ENCODE peak calls at places on chromosomes 16 and 17, in nine cellular contexts. S, P, L, R, B, E, Q, U and Y are unnamed samples.

GRCh38 chr16:84481051-84481735 is 23.3 kb downstream of the MEAK7 start:
- DNase-seq in S (no peak), Q (peak), R (no peak), B (no peak), E (peak), U (no peak), P (no peak), L (no peak), Y (no peak)

GRCh38 chr17:60134396-60135159 is 15.2 kb upstream of the CA4 start:
- DNase-seq in E (peak), L (peak), P (peak), S (no peak), U (no peak), Q (peak), B (no peak), R (no peak), Y (no peak)

GRCh38 chr17:64418506-64419339 is 28.1 kb upstream of the PECAM1 start:
- DNase-seq in B (peak), U (no peak), L (peak), S (no peak), E (peak), R (no peak), Q (no peak), P (peak), Y (no peak)

GRCh38 chr16:29900102-29900887 is at the start of gene ASPHD1:
- DNase-seq in R (peak), B (peak), L (peak), E (peak), Q (peak), U (no peak), P (peak), S (peak), Y (no peak)

GRCh38 chr17:4516740-4517139 is 18.1 kb downstream of the SPNS2 start:
- DNase-seq in P (no peak), E (no peak), Q (no peak), B (no peak), R (no peak), L (no peak), U (no peak), S (no peak), Y (no peak)

GRCh38 chr16:11211061-11211976 is 44.7 kb downstream of the SOCS1 start:
- DNase-seq in U (no peak), R (no peak), P (no peak), Q (no peak), S (no peak), B (no peak), E (no peak), L (no peak), Y (no peak)

GRCh38 chr17:82338858-82339633 is 5.5 kb upstream of the SECTM1 start:
- DNase-seq in E (no peak), L (peak), B (peak), S (no peak), U (no peak), P (peak), R (peak), Q (peak), Y (peak)

GRCh38 chr17:35210741-35211140 is 16.5 kb upstream of the SLC35G3 start:
- DNase-seq in S (no peak), Q (no peak), U (no peak), E (no peak), B (no peak), L (no peak), R (no peak), P (no peak), Y (no peak)

GRCh38 chr17:66779186-66779585 is 55.7 kb upstream of the CACNG5 start:
- DNase-seq in U (no peak), B (no peak), Q (no peak), E (no peak), R (no peak), P (no peak), S (no peak), L (no peak), Y (no peak)

GRCh38 chr16:65071371-65072311 is 50.2 kb downstream of the CDH11 start:
- DNase-seq in B (no peak), S (peak), Q (no peak), P (peak), E (no peak), R (peak), L (no peak), U (no peak), Y (peak)

GRCh38 chr17:1712271-1712670 is 2.1 kb upstream of the TLCD2 start:
- DNase-seq in B (no peak), Q (no peak), R (no peak), L (no peak), U (no peak), E (no peak), S (no peak), P (no peak), Y (no peak)

GRCh38 chr16:4661661-4662060 is 31.7 kb upstream of the NUDT16L1 start:
- DNase-seq in P (no peak), R (no peak), E (no peak), U (no peak), L (no peak), Q (peak), S (no peak), B (no peak), Y (no peak)

GRCh38 chr16:67248401-67249177 is at the start of gene SLC9A5:
- DNase-seq in B (no peak), R (no peak), Q (no peak), U (no peak), S (no peak), P (peak), E (peak), L (peak), Y (no peak)

GRCh38 chr16:67246081-67246944 is 968 bp downstream of the FHOD1 start:
- DNase-seq in S (no peak), Q (peak), L (peak), P (peak), B (peak), R (peak), E (peak), U (no peak), Y (peak)

GRCh38 chr16:67247698-67248400 is 568 bp upstream of the FHOD1 start:
- DNase-seq in R (no peak), P (no peak), L (no peak), E (peak), S (no peak), Q (no peak), B (no peak), U (no peak), Y (no peak)

GRCh38 chr16:67245674-67246080 is 1.6 kb downstream of the FHOD1 start:
- DNase-seq in R (no peak), E (no peak), S (no peak), P (no peak), U (no peak), L (no peak), B (no peak), Q (no peak), Y (no peak)

DNA sequence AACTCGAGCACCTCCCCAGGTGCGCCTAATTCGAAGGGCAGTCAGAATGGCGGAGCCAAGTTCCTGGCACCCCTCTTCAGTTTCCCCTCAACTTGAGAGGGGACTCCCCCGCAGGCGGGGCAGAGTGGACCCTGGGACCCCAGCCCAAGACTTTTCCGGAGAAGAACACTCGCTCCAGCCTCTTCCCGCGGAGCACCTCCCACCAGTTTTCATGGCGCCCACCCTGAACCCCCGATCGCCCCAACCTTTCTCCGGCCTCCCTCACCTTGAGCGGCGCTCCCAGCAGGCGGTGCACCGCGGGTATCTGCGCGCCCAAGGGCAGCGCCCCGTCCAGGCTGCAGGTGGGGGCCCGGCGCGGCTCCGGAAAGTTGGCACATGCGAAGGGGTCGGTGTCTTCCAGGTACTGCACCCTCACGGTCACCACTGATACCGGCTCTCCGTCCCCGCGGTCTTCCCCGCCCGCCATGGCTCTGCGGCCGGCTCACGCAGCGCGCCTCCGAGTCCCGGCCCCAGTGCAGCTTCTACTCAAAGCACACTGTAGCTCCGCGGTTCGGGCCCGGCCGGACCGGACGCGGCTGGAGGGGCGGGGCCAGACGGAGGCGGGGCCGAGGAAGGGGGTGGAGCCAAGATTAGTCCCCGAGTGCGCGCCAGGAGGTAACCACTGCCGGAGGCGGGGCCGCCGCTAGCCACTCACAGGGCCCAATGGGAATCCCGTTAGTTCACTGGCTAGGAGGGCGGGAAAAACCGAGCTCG is at the start of gene FHOD1:
- DNase-seq in L (peak), S (peak), E (peak), B (peak), Q (peak), R (peak), P (peak), U (peak), Y (peak)
- TF ChIP-seq POLR2A in L (peak), S (peak), E (peak), B (peak), Q (peak), R (peak), P (peak), U (peak), Y (peak)

DNA sequence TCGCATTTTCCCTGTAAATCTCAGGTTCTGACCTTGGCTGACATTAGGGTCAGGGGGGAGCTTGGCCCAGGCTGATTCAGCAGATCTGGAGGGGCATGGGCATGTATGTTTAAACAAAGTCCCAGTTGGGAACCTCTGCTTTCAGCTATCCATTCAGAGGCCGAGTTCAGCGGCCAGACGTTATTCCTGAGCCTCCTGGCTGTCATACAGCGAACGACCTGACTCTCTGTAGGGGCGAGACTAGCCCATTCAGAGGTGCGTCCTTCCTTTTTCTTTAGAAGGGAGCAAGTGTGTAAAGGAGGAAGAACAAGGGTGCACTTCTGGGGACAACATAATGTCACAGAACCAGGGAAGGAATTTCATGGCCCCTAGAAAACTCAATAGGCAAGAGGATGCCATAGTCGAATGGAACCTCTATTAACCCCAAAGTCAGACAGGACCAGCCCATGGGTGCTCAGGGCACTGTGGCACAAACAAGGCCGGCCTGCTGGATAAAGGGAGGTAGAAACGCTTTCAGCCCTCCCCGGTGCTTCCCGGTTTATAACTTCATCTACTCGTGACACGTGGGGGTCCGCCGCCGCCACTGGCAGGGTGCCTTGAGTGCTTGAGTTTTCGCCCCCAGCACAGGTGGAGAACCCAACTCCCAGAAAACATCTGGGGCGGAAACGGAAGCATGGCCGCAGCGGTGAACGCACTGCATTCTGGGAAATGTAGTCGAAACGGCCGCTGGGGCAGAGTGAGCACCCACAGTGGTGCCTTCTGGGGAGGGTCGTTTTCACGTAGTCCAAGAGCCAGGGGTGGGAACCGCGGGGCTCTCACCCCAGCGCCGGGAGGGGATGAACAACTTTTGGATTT is 33.2 kb upstream of the PLCG2 start:
- DNase-seq in B (peak), P (peak), L (peak), U (no peak), S (no peak), E (peak), R (peak), Q (peak), Y (peak)
- TF ChIP-seq CTCF in B (no peak), P (no peak), L (no peak), U (no peak), S (no peak), E (no peak), R (no peak), Q (no peak), Y (no peak)

GRCh38 chr17:40791116-40791515 is 8.6 kb downstream of the KRT28 start:
- DNase-seq in B (no peak), S (no peak), L (no peak), U (no peak), R (no peak), E (no peak), P (no peak), Q (no peak), Y (no peak)
- TF ChIP-seq EP300 in B (no peak), S (peak), L (no peak), U (no peak), R (no peak), E (no peak), P (no peak), Q (no peak), Y (no peak)

GRCh38 chr17:81043725-81044427 is 8.9 kb downstream of the BAIAP2 start:
- DNase-seq in L (no peak), P (no peak), R (no peak), S (no peak), B (peak), U (no peak), E (no peak), Q (peak), Y (no peak)

GRCh38 chr17:81045590-81046095 is 10.7 kb downstream of the BAIAP2 start:
- DNase-seq in U (no peak), L (no peak), P (no peak), B (no peak), E (no peak), Q (no peak), S (no peak), R (no peak), Y (no peak)

GRCh38 chr17:81043319-81043724 is 8.4 kb downstream of the BAIAP2 start:
- DNase-seq in E (no peak), U (no peak), L (no peak), B (no peak), P (no peak), R (no peak), Q (no peak), S (no peak), Y (no peak)

GRCh38 chr17:81044764-81045589 is 10.0 kb downstream of the BAIAP2 start:
- DNase-seq in Q (peak), U (no peak), R (peak), L (peak), P (peak), S (peak), B (no peak), E (no peak), Y (peak)

DNA sequence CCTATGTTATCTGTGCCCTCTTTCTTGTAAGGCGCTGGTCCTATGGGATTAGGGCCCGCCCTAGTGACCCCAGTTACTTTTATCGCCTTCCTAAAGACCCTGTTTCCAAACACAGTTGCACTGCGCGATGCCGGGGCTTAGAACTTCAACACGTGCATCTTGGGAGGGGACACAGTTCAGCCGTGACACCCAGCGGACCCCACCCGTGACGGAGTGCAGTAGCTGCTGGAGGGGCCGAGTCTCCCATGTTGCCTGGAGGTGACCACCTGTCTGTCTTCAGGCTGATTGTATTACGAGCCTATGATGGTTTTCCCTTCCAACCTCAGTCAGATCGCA is 9.4 kb downstream of the BAIAP2 start:
- DNase-seq in L (no peak), P (no peak), E (no peak), Q (no peak), R (no peak), B (no peak), U (no peak), S (no peak), Y (no peak)
- TF ChIP-seq POLR2A in L (no peak), P (no peak), E (no peak), Q (no peak), R (no peak), B (no peak), U (no peak), S (no peak), Y (no peak)

GRCh38 chr17:80992077-80992947 is 671 bp downstream of the CHMP6 start:
- DNase-seq in U (no peak), P (no peak), Q (no peak), B (no peak), S (no peak), E (no peak), L (no peak), R (peak), Y (peak)

GRCh38 chr17:80992948-80993624 is 1.4 kb downstream of the CHMP6 start:
- DNase-seq in Q (no peak), S (no peak), L (no peak), B (no peak), P (no peak), E (no peak), U (no peak), R (peak), Y (no peak)

GRCh38 chr17:80989586-80989913 is 2.1 kb upstream of the CHMP6 start:
- DNase-seq in Q (no peak), S (no peak), B (no peak), L (no peak), R (no peak), E (no peak), P (no peak), U (no peak), Y (no peak)

GRCh38 chr17:80991645-80992076 is at the start of gene CHMP6:
- DNase-seq in Q (peak), E (peak), L (peak), P (peak), R (peak), S (peak), B (peak), U (no peak), Y (peak)

DNA sequence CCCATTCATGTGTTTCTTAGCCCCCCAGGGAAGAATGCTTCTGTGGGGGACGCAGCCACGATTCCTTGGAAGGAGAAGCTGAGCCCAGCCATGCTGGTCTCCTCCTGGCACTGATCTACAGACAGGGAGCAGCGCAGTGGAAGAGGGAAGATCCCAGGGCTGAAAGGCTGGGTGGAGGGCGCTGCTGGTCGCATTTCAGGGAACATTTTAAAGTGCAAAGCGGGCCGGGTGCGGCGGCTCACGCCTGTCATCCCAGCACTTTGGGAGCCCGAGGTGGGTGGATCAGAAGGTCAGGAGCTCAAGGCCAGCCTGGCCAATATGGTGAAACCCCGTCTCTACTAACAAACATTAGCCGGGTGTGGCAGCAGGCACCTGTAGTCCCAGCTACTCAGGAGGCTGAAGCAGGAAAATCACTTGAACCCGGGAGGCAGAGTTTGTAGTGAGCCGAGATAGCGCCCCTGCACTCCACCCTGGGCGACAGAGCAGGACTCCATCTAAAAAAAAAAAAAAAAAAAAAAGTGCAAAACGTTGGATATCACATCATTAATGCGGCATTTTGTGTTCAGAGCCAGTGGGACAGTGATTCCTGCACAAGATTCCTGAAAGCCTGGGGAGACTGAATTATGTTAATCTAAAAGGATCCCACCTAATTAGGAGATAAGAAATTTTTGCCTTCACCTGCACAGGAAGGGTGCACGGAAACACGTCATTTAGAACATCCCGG is 558 bp upstream of the CHMP6 start:
- DNase-seq in Q (no peak), S (no peak), U (no peak), B (no peak), E (no peak), R (peak), L (no peak), P (no peak), Y (no peak)
- TF ChIP-seq CTCF in Q (no peak), S (no peak), U (no peak), B (no peak), E (no peak), R (no peak), L (no peak), P (no peak), Y (no peak)

DNA sequence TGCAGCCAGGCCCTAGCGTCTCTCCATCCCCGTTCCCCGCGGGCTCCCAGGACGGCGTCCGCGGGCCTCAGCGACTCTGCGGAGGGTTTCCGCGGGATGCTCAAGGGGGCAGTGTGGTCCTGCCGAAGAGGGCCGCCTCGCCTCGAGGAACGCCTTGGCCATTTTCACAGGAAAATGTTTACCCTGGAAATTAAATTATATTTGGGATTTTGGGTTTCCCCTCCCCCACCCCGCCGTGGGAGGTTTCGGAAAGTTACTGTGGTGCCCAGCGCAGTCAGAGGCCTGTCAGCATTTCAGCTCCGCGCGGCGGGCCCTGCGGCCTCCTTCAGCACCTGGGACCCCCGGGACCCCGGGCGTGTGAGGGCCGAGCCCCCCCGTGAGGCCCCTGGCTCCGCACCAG is 94.5 kb downstream of the PCTP start:
- DNase-seq in L (no peak), S (peak), Q (peak), E (peak), B (peak), R (peak), U (no peak), P (peak), Y (peak)
- TF ChIP-seq EP300 in L (no peak), S (peak), Q (no peak), E (no peak), B (no peak), R (no peak), U (no peak), P (no peak), Y (no peak)